ENCODE peak calls at places on chromosome 9, in six cellular contexts. L, Z, C, G, F and R are unnamed samples.

GRCh38 chr9:128891354-128892222 is 9.7 kb downstream of the LRRC8A start:
- DNase-seq in L (no peak), Z (no peak), C (no peak), G (no peak), F (no peak), R (no peak)

GRCh38 chr9:131583342-131583645 is 38.0 kb downstream of the PRRT1B start:
- DNase-seq in L (no peak), Z (no peak), C (no peak), G (no peak), F (no peak), R (no peak)

GRCh38 chr9:93619272-93619775 is 42.9 kb downstream of the PHF2 start:
- DNase-seq in L (no peak), Z (no peak), C (no peak), G (no peak), F (no peak), R (no peak)

GRCh38 chr9:38621434-38622082 is 1.2 kb upstream of the ANKRD18A start:
- DNase-seq in L (peak; percentile 12), Z (peak; percentile 33), C (no peak), G (no peak), F (peak; percentile 31), R (peak; percentile 53)

GRCh38 chr9:114489928-114490327 is 15.3 kb downstream of the WHRN start:
- DNase-seq in L (no peak), Z (no peak), C (no peak), G (no peak), F (no peak), R (no peak)

GRCh38 chr9:116087246-116087645 is 66.3 kb upstream of the PAPPA start:
- DNase-seq in L (no peak), Z (no peak), C (peak; percentile 49), G (peak; percentile 33), F (peak; percentile 39), R (no peak)

GRCh38 chr9:77495834-77496671 is 152.1 kb downstream of the GNA14 start:
- DNase-seq in L (no peak), Z (no peak), C (no peak), G (no peak), F (peak; percentile 79), R (no peak)

GRCh38 chr9:7901676-7902075 is 102.1 kb upstream of the DMAC1 start:
- DNase-seq in L (no peak), Z (no peak), C (no peak), G (no peak), F (no peak), R (no peak)

GRCh38 chr9:68941780-68942459 is 72.0 kb downstream of the PRKACG start:
- DNase-seq in L (no peak), Z (no peak), C (no peak), G (no peak), F (no peak), R (no peak)

GRCh38 chr9:81841326-81841725 is 86.9 kb upstream of the SPATA31D4 start:
- DNase-seq in L (no peak), Z (no peak), C (no peak), G (no peak), F (no peak), R (no peak)

GRCh38 chr9:132646726-132647125 is 23.1 kb downstream of the DDX31 start:
- DNase-seq in L (no peak), Z (no peak), C (no peak), G (no peak), F (no peak), R (no peak)
- H3K27ac ChIP-seq in L (no peak overlapping the region), Z (no peak overlapping the region), C (no peak overlapping the region), G (no peak overlapping the region), F (peak overlapping the region; percentile 93), R (no peak overlapping the region)

GRCh38 chr9:95023217-95024003 is 294.1 kb downstream of the FANCC start:
- DNase-seq in L (no peak), Z (no peak), C (peak; percentile 57), G (peak; percentile 52), F (peak; percentile 87), R (no peak)

GRCh38 chr9:95025213-95026170 is 292.0 kb downstream of the FANCC start:
- DNase-seq in L (no peak), Z (no peak), C (peak; percentile 82), G (peak; percentile 68), F (no peak), R (no peak)

GRCh38 chr9:95027914-95028854 is 289.3 kb downstream of the FANCC start:
- DNase-seq in L (no peak), Z (no peak), C (no peak), G (no peak), F (no peak), R (no peak)

GRCh38 chr9:95021166-95021886 is 294.8 kb downstream of the AOPEP start:
- DNase-seq in L (no peak), Z (no peak), C (no peak), G (no peak), F (no peak), R (no peak)

DNA sequence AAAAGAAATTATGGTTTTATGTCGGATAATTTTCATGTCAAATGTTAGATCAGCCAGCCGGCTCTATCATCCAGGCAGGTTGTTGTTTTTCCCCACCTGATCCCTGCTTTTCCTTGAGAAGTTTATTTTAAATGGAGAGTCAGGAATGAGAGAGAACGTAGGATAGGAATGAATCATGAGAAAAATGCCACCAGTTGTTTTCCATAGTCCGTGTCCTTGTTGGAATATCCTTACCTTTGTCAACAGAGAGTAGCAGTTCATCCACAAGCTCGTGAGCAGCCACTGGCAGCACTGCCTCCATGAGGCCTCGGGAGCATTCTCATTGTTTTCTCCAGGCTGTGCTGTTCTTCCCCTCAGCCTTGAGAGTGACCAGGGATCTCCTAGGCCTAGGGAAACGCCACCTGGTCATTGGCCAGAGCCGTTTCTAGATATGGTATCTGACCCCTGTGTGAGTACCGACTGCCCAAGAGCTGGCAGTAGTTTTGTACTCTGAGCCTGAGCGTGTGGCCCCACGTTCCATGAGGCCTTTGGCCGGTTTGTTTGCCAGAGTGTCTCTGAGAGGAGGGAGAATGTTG is 293.3 kb downstream of the FANCC start:
- DNase-seq in L (no peak), Z (no peak), C (no peak), G (peak; percentile 37), F (peak; percentile 20), R (no peak)
- H3K4me1 ChIP-seq in L (no peaks in the 10 kb centered on the region), Z (no peaks in the 10 kb centered on the region), C (peaks cover 30% of the 10 kb centered on the region), G (peaks cover 100% of the 10 kb centered on the region), F (peaks cover 45% of the 10 kb centered on the region), R (no peaks in the 10 kb centered on the region)

GRCh38 chr9:4080889-4081548 is 218.8 kb downstream of the GLIS3 start:
- DNase-seq in L (no peak), Z (no peak), C (no peak), G (no peak), F (no peak), R (no peak)
- H3K4me3 ChIP-seq in L (no peak overlapping the region), Z (no peak overlapping the region), C (no peak overlapping the region), G (no peak overlapping the region), F (no peak overlapping the region), R (no peak overlapping the region)

GRCh38 chr9:23291001-23291400 is 535.0 kb downstream of the ELAVL2 start:
- DNase-seq in L (no peak), Z (no peak), C (no peak), G (no peak), F (no peak), R (no peak)
- H3K27ac ChIP-seq in L (no peak overlapping the region), Z (no peak overlapping the region), C (no peak overlapping the region), G (no peak overlapping the region), F (no peak overlapping the region), R (no peak overlapping the region)

GRCh38 chr9:1051286-1052118 is 1.3 kb downstream of the DMRT2 start:
- DNase-seq in L (no peak), Z (no peak), C (no peak), G (peak; percentile 27), F (no peak), R (no peak)
- H3K4me1 ChIP-seq in L (peaks cover 18% of the 10 kb centered on the region), Z (peaks cover 43% of the 10 kb centered on the region), C (no peaks in the 10 kb centered on the region), G (peaks cover 59% of the 10 kb centered on the region), F (peaks cover 23% of the 10 kb centered on the region), R (peaks cover 35% of the 10 kb centered on the region)

GRCh38 chr9:110900451-110900850 is 137.8 kb downstream of the LPAR1 start:
- DNase-seq in L (no peak), Z (no peak), C (no peak), G (no peak), F (peak; percentile 47), R (no peak)
- H3K4me3 ChIP-seq in L (no peak overlapping the region), Z (no peak overlapping the region), C (no peak overlapping the region), G (no peak overlapping the region), F (no peak overlapping the region), R (no peak overlapping the region)

GRCh38 chr9:110161940-110162339 is 46.0 kb downstream of the C9orf152 start:
- DNase-seq in L (no peak), Z (no peak), C (no peak), G (no peak), F (no peak), R (no peak)

GRCh38 chr9:110160163-110160562 is 47.8 kb downstream of the C9orf152 start:
- DNase-seq in L (no peak), Z (no peak), C (no peak), G (no peak), F (no peak), R (no peak)

GRCh38 chr9:110157812-110158629 is 49.9 kb downstream of the C9orf152 start:
- DNase-seq in L (no peak), Z (no peak), C (no peak), G (no peak), F (no peak), R (no peak)

GRCh38 chr9:110156902-110157301 is 51.1 kb downstream of the C9orf152 start:
- DNase-seq in L (no peak), Z (peak; percentile 9), C (no peak), G (no peak), F (no peak), R (peak; percentile 56)

DNA sequence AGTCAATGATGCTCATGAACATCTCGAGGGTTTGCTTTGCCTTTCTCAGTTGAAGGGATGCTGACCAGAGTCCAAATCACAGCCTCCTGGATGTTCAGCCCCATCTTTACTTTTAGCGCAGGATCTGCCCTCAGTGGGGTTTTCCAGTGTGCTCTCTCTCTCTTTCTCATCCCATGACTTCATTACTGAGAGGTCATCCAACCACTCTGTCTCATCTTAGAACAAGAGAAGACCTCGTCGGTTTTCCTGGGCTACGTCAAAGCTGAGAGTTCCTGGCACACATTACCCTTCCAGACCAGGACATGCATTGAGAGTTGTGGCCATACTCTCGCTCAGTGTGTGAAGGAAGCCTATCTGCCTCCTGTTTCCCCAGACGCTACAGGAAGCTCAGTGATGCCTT is 47.3 kb downstream of the C9orf152 start:
- DNase-seq in L (no peak), Z (no peak), C (no peak), G (no peak), F (no peak), R (no peak)
- H3K27ac ChIP-seq in L (no peak overlapping the region), Z (no peak overlapping the region), C (no peak overlapping the region), G (no peak overlapping the region), F (no peak overlapping the region), R (no peak overlapping the region)